ENCODE peak calls at places on chromosomes 7 and 10, in ten cellular contexts. M is progenitor cell of endocrine pancreas; Z is cardiac muscle cell; L is stimulated activated CD8-positive, alpha-beta memory T cell treated with anti-CD3 and anti-CD28 coated beads, Interleukin-15, amount 100 ng/mL, for 24 hours; K is SK-N-DZ; B is activated T-helper 1 cell treated with anti-CD3 and anti-CD28 coated beads, Interleukin-12 subunit alpha, Interleukin-12 subunit beta, Interleukin-2, Interleukin-4 antibody, amounts not matched to agents 30 ng/mL and 10 ng/mL and 1 ng/mL, durations not matched to agents 14 hours and 24 hours and 36 hours; V is stimulated activated CD4-positive, alpha-beta T cell treated with anti-CD3 and anti-CD28 coated beads, Interleukin-4, amount 100 ng/mL, for 24 hours; R is SW480; H is A549; I is HTR-8/SVneo. D is an unnamed sample.

GRCh38 chr7:7812112-7812511 is 93.7 kb upstream of the RPA3 start:
- DNase-seq in M (no peak), L (no peak), V (no peak), B (no peak), H (no peak), R (no peak), I (no peak), K (no peak), Z (no peak), D (no peak)

GRCh38 chr10:80260295-80261243 is 28.9 kb downstream of the MAT1A start:
- DNase-seq in I (peak; percentile 47), K (peak; percentile 25), Z (peak; percentile 21), L (no peak), H (peak; percentile 24), R (no peak), B (peak; percentile 19), V (peak; percentile 40), M (peak; percentile 37), D (no peak)

GRCh38 chr10:75350791-75351190 is 50.8 kb downstream of the ZNF503 start:
- DNase-seq in V (no peak), B (no peak), Z (peak; percentile 31), L (no peak), M (no peak), H (peak; percentile 12), K (no peak), R (peak; percentile 54), I (peak; percentile 78), D (no peak)

GRCh38 chr10:96292971-96293909 is 11.0 kb upstream of the DNTT start:
- DNase-seq in V (no peak), K (peak; percentile 35), H (peak; percentile 59), I (peak; percentile 33), B (no peak), L (no peak), Z (peak; percentile 59), M (no peak), R (peak; percentile 70), D (no peak)

GRCh38 chr7:29976673-29977072 is 12.9 kb downstream of the SCRN1 start:
- DNase-seq in R (no peak), I (no peak), V (no peak), B (no peak), Z (peak; percentile 90), L (no peak), K (no peak), H (no peak), M (no peak), D (no peak)

GRCh38 chr7:31938650-31939049 is 131.6 kb downstream of the PDE1C start:
- DNase-seq in Z (no peak), M (no peak), H (peak; percentile 86), I (peak; percentile 23), R (no peak), K (no peak), B (no peak), V (no peak), L (no peak), D (no peak)

GRCh38 chr7:19408821-19409220 is 263.6 kb upstream of the FERD3L start:
- DNase-seq in L (no peak), V (no peak), K (no peak), Z (no peak), R (no peak), B (no peak), I (no peak), M (no peak), H (no peak), D (no peak)

GRCh38 chr7:4738711-4739527 is 36.5 kb upstream of the AP5Z1 start:
- DNase-seq in M (no peak), L (no peak), R (peak; percentile 75), H (peak; percentile 98), K (no peak), V (peak; percentile 36), Z (peak; percentile 90), B (no peak), I (peak; percentile 77), D (no peak)

GRCh38 chr7:17230099-17230807 is 68.2 kb upstream of the AHR start:
- DNase-seq in M (no peak), R (no peak), V (no peak), H (no peak), I (no peak), L (no peak), B (no peak), K (no peak), Z (no peak), D (no peak)

GRCh38 chr7:150754950-150755349 is 17.7 kb downstream of the GIMAP5 start:
- DNase-seq in L (no peak), Z (no peak), K (no peak), V (no peak), B (no peak), H (no peak), I (no peak), M (no peak), R (no peak), D (no peak)

GRCh38 chr10:10803273-10803672 is 214.4 kb upstream of the CELF2 start:
- DNase-seq in B (no peak), H (no peak), I (no peak), K (no peak), M (no peak), V (no peak), R (no peak), L (no peak), Z (no peak), D (no peak)

GRCh38 chr7:27205325-27206280 is 5.7 kb upstream of the HOXA13 start:
- DNase-seq in L (no peak), V (no peak), Z (no peak), B (no peak), I (no peak), K (no peak), H (no peak), R (no peak), M (no peak), D (no peak)

GRCh38 chr7:50953303-50953702 is 170.6 kb upstream of the GRB10 start:
- DNase-seq in R (no peak), M (no peak), Z (peak; percentile 59), H (no peak), I (no peak), K (no peak), V (no peak), B (no peak), L (no peak), D (no peak)

GRCh38 chr7:28328161-28328560 is 84.2 kb upstream of the CREB5 start:
- DNase-seq in I (no peak), M (no peak), R (no peak), K (no peak), H (no peak), B (no peak), L (no peak), Z (no peak), V (no peak), D (no peak)